ENCODE peak calls at places on chromosome 19, in seven cellular contexts. H is keratinocyte, T is RWPE2, X is aorta, A is left lung, V is Peyer's patch, P is neuronal stem cell. M is an unnamed sample.

GRCh38 chr19:2650515-2650914 is 52.0 kb downstream of the GNG7 start:
- DNase-seq in H (no peak), T (no peak), X (no peak), A (no peak), V (no peak), P (no peak), M (no peak)

GRCh38 chr19:14113762-14114414 is 3.7 kb downstream of the PRKACA start:
- DNase-seq in H (no peak), T (no peak), X (no peak), A (no peak), V (no peak), P (no peak), M (peak; percentile 32)

GRCh38 chr19:55642153-55643002 is 1.1 kb upstream of the ZNF581 start:
- DNase-seq in H (no peak), T (no peak), X (peak; percentile 80), A (no peak), V (peak; percentile 59), P (no peak), M (no peak)

GRCh38 chr19:42076375-42076944 is 494 bp downstream of the ZNF574 start:
- DNase-seq in H (no peak), T (no peak), X (peak; percentile 85), A (peak; percentile 56), V (peak; percentile 58), P (no peak), M (no peak)

GRCh38 chr19:8085606-8086464 is 33.3 kb downstream of the CCL25 start:
- DNase-seq in H (no peak), T (no peak), X (no peak), A (no peak), V (no peak), P (peak; percentile 41), M (no peak)

GRCh38 chr19:29323972-29324680 is 111.2 kb upstream of the UQCRFS1 start:
- DNase-seq in H (no peak), T (no peak), X (no peak), A (no peak), V (no peak), P (no peak), M (no peak)

GRCh38 chr19:46607441-46607841 is 6.3 kb downstream of the CALM3 start:
- DNase-seq in H (no peak), T (no peak), X (peak; percentile 61), A (peak; percentile 29), V (peak; percentile 6), P (no peak), M (no peak)

GRCh38 chr19:28485300-28485699 is 727.7 kb downstream of the UQCRFS1 start:
- DNase-seq in H (no peak), T (no peak), X (no peak), A (peak; percentile 58), V (no peak), P (no peak), M (no peak)

GRCh38 chr19:16566161-16566560 is 6.1 kb downstream of the SLC35E1 start:
- DNase-seq in H (no peak), T (no peak), X (no peak), A (no peak), V (peak; percentile 85), P (no peak), M (peak; percentile 82)

DNA sequence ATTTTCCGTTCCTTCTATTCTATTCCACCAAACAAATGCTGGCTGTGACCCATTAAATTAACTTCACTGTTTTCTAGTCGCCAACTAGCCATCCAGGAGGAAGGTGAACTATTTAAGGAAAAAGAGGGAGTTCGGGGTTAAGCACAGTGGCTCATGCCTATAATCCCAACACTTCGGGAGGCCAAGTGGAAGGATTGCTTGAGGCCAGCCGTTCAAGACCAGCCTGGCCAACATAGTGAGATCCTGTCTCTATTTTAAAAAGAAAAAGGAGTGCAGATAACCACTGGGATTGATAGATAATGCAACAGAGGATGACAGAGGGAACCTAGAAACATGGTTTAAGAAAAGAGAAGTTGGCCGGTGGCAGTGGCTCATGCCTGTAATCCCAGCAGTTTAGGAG is 44.7 kb downstream of the SPTBN4 start:
- DNase-seq in H (no peak), T (no peak), X (no peak), A (no peak), V (no peak), P (no peak), M (no peak)
- H3K9me3 ChIP-seq in H (no peaks in the 10 kb centered on the region), T (no peaks in the 10 kb centered on the region), X (no peaks in the 10 kb centered on the region), A (no peaks in the 10 kb centered on the region), V (no peaks in the 10 kb centered on the region), P (peaks cover 14% of the 10 kb centered on the region), M (no peaks in the 10 kb centered on the region)

GRCh38 chr19:5821521-5822180 is 16.8 kb downstream of the NRTN start:
- DNase-seq in H (no peak), T (no peak), X (no peak), A (no peak), V (no peak), P (no peak), M (no peak)

GRCh38 chr19:5820785-5821184 is 15.9 kb downstream of the NRTN start:
- DNase-seq in H (no peak), T (no peak), X (no peak), A (no peak), V (no peak), P (no peak), M (no peak)

GRCh38 chr19:5822181-5822844 is 17.2 kb downstream of the FUT6 start:
- DNase-seq in H (no peak), T (no peak), X (no peak), A (no peak), V (no peak), P (no peak), M (no peak)

GRCh38 chr19:5824791-5825577 is 14.5 kb downstream of the FUT6 start:
- DNase-seq in H (no peak), T (no peak), X (no peak), A (no peak), V (no peak), P (no peak), M (no peak)

GRCh38 chr19:5823579-5824281 is 15.8 kb downstream of the FUT6 start:
- DNase-seq in H (no peak), T (no peak), X (no peak), A (no peak), V (no peak), P (no peak), M (no peak)
- H3K9me3 ChIP-seq in H (no peaks in the 10 kb centered on the region), T (no peaks in the 10 kb centered on the region), X (no peaks in the 10 kb centered on the region), A (no peaks in the 10 kb centered on the region), V (no peaks in the 10 kb centered on the region), P (peaks cover 3% of the 10 kb centered on the region), M (no peaks in the 10 kb centered on the region)

GRCh38 chr19:22438011-22438410 is 15.9 kb upstream of the ZNF98 start:
- DNase-seq in H (no peak), T (no peak), X (no peak), A (no peak), V (no peak), P (no peak), M (no peak)
- H3K9me3 ChIP-seq in H (peaks cover 2% of the 10 kb centered on the region), T (peaks cover 8% of the 10 kb centered on the region), X (peaks cover 8% of the 10 kb centered on the region), A (peaks cover 98% of the 10 kb centered on the region), V (no peaks in the 10 kb centered on the region), P (peaks cover 2% of the 10 kb centered on the region), M (no peaks in the 10 kb centered on the region)

DNA sequence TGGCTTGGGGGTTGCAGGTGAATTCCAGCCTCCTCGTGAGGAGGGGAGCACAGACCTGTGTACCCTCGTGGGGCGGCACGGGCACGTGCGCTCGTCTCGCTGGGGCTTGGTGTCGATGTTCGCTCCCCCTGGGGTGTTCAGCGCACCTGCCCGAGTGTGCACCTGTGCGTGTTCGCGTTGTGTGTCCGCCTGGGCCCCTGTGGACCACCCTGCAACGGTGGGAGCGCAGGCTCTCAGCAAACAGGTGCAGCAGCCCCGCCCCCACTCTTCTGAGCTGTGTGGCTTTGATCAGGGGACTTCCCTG is 453 bp downstream of the SMIM17 start:
- DNase-seq in H (no peak), T (no peak), X (no peak), A (no peak), V (no peak), P (no peak), M (no peak)
- H3K9me3 ChIP-seq in H (peaks cover 12% of the 10 kb centered on the region), T (peaks cover 9% of the 10 kb centered on the region), X (peaks cover 7% of the 10 kb centered on the region), A (peaks cover 84% of the 10 kb centered on the region), V (no peaks in the 10 kb centered on the region), P (peaks cover 15% of the 10 kb centered on the region), M (peaks cover 6% of the 10 kb centered on the region)

GRCh38 chr19:18609717-18610051 is 3.0 kb upstream of the TMEM59L start:
- DNase-seq in H (no peak), T (no peak), X (no peak), A (no peak), V (no peak), P (no peak), M (no peak)
- H3K9me3 ChIP-seq in H (no peaks in the 10 kb centered on the region), T (no peaks in the 10 kb centered on the region), X (no peaks in the 10 kb centered on the region), A (no peaks in the 10 kb centered on the region), V (no peaks in the 10 kb centered on the region), P (no peaks in the 10 kb centered on the region), M (no peaks in the 10 kb centered on the region)

DNA sequence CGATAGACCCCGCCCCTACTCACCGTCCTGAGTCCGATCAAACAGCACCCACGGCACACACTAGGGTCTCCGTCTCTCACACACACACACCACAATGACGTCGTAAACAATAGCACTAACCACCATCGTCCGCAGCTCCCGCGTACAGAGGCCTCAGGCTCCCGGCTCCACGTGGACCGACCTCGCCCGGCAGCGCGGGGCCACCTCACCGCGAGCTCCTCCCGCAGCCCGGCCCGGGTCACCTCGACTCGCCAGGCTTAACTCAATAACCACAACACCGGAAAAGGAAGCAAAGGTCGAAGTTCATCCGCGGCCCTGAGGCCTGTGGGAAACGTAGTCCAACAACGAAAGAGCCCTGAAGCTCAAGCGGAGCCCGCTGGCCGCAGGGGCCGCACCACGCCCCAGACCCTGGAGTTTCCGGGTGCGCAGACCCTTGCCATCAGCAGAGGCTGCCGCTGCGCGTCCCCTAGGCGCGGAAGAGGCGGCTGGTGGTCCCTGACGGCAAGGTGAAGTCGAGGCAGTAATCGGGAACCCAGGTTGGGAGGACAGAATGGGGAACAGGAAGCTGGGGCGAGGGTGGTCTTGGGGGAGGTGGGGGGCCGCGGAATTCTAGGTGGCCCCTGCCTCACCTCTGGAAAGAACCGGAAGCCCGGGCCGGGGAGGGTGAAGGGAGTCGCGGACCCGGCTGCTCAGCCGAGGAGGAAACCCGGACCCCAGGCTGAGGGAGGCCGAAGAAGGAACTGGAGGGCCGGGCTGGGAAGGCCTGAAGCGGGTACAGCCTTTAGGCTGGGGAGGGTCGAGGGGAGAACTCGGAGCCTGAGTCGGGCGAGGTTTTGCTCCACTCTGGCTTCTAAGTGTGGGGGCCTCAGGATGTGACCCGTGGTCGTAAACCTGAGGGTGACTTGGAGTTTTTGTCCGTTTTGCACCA is at the start of gene ZNF529:
- DNase-seq in H (peak; percentile 40), T (peak; percentile 85), X (peak; percentile 95), A (peak; percentile 91), V (peak; percentile 91), P (peak; percentile 94), M (peak; percentile 80)
- H3K9me3 ChIP-seq in H (no peaks in the 10 kb centered on the region), T (no peaks in the 10 kb centered on the region), X (peaks cover 3% of the 10 kb centered on the region), A (peaks cover 46% of the 10 kb centered on the region), V (no peaks in the 10 kb centered on the region), P (no peaks in the 10 kb centered on the region), M (no peaks in the 10 kb centered on the region)